ENCODE peak calls at places on chromosomes 5 and 9, in five cellular contexts. One of them, this sample, is unnamed.
A peak's percentile ranks its signal among the peaks of the same experiment; 100 is the strongest.

GRCh38 chr9:85004818-85005413 is 335.4 kb downstream of the NTRK2 start:
- DNase-seq in Kasumi-1: no peak
- DNase-seq in HFF-Myc: no peak
- DNase-seq in pancreas: no peak
- DNase-seq in mucosa of gallbladder: no peak
- DNase-seq in this sample: no peak

GRCh38 chr9:5510360-5510931 is at the start of gene PDCD1LG2:
- DNase-seq in mucosa of gallbladder: no peak
- DNase-seq in Kasumi-1: no peak
- DNase-seq in pancreas: no peak
- DNase-seq in HFF-Myc: peak; percentile 27
- DNase-seq in this sample: no peak

GRCh38 chr9:134293576-134294227 is 32.6 kb upstream of the RXRA start:
- DNase-seq in HFF-Myc: no peak
- DNase-seq in Kasumi-1: no peak
- DNase-seq in pancreas: no peak
- DNase-seq in mucosa of gallbladder: no peak
- DNase-seq in this sample: peak; percentile 5

GRCh38 chr5:129499208-129499852 is 39.2 kb downstream of the ADAMTS19 start:
- DNase-seq in pancreas: no peak
- DNase-seq in mucosa of gallbladder: no peak
- DNase-seq in HFF-Myc: no peak
- DNase-seq in Kasumi-1: no peak
- DNase-seq in this sample: no peak

GRCh38 chr5:100520348-100520747 is 14.8 kb upstream of the FAM174A start:
- DNase-seq in Kasumi-1: no peak
- DNase-seq in HFF-Myc: no peak
- DNase-seq in mucosa of gallbladder: no peak
- DNase-seq in pancreas: no peak
- DNase-seq in this sample: no peak

GRCh38 chr9:35749515-35750255 is 598 bp downstream of the RGP1 start:
- DNase-seq in HFF-Myc: no peak
- DNase-seq in pancreas: peak; percentile 64
- DNase-seq in mucosa of gallbladder: peak; percentile 25
- DNase-seq in Kasumi-1: peak; percentile 17
- DNase-seq in this sample: no peak

GRCh38 chr5:153490124-153491085 is at the start of gene GRIA1:
- DNase-seq in pancreas: no peak
- DNase-seq in mucosa of gallbladder: no peak
- DNase-seq in Kasumi-1: no peak
- DNase-seq in HFF-Myc: no peak
- DNase-seq in this sample: no peak

GRCh38 chr5:132177691-132178149 is 49.9 kb downstream of the P4HA2 start:
- DNase-seq in Kasumi-1: no peak
- DNase-seq in mucosa of gallbladder: no peak
- DNase-seq in pancreas: no peak
- DNase-seq in HFF-Myc: no peak
- DNase-seq in this sample: no peak

GRCh38 chr9:120617637-120617979 is 37.6 kb upstream of the CDK5RAP2 start:
- DNase-seq in mucosa of gallbladder: no peak
- DNase-seq in Kasumi-1: no peak
- DNase-seq in pancreas: no peak
- DNase-seq in HFF-Myc: no peak
- DNase-seq in this sample: no peak

GRCh38 chr5:102910240-102911226 is 155.4 kb downstream of the PAM start:
- DNase-seq in HFF-Myc: peak; percentile 20
- DNase-seq in pancreas: no peak
- DNase-seq in Kasumi-1: no peak
- DNase-seq in mucosa of gallbladder: no peak
- DNase-seq in this sample: no peak

GRCh38 chr5:174503461-174504265 is 220.7 kb upstream of the MSX2 start:
- DNase-seq in pancreas: no peak
- DNase-seq in Kasumi-1: no peak
- DNase-seq in mucosa of gallbladder: peak; percentile 51
- DNase-seq in HFF-Myc: peak; percentile 65
- DNase-seq in this sample: peak; percentile 60

GRCh38 chr5:83718195-83718825 is 2.3 kb downstream of the HAPLN1 start:
- DNase-seq in pancreas: no peak
- DNase-seq in mucosa of gallbladder: peak; percentile 35
- DNase-seq in Kasumi-1: peak; percentile 92
- DNase-seq in HFF-Myc: peak; percentile 35
- DNase-seq in this sample: peak; percentile 34

GRCh38 chr9:37908698-37909186 is 4.8 kb upstream of the SLC25A51 start:
- DNase-seq in Kasumi-1: peak; percentile 48
- DNase-seq in mucosa of gallbladder: no peak
- DNase-seq in HFF-Myc: no peak
- DNase-seq in pancreas: no peak
- DNase-seq in this sample: no peak

GRCh38 chr9:77785341-77785740 is 137.2 kb upstream of the GNA14 start:
- DNase-seq in mucosa of gallbladder: no peak
- DNase-seq in pancreas: no peak
- DNase-seq in HFF-Myc: no peak
- DNase-seq in Kasumi-1: no peak
- DNase-seq in this sample: no peak

GRCh38 chr9:37992924-37993349 is 76.1 kb downstream of the SHB start:
- DNase-seq in Kasumi-1: peak; percentile 91
- DNase-seq in HFF-Myc: no peak
- DNase-seq in pancreas: no peak
- DNase-seq in mucosa of gallbladder: peak; percentile 40
- DNase-seq in this sample: no peak

GRCh38 chr9:131500939-131501541 is 1.7 kb upstream of the POMT1 start:
- DNase-seq in HFF-Myc: no peak
- DNase-seq in pancreas: no peak
- DNase-seq in Kasumi-1: peak; percentile 25
- DNase-seq in mucosa of gallbladder: no peak
- DNase-seq in this sample: no peak

GRCh38 chr5:111512026-111512405 is 319 bp downstream of the STARD4 start:
- DNase-seq in HFF-Myc: no peak
- DNase-seq in Kasumi-1: peak; percentile 25
- DNase-seq in mucosa of gallbladder: no peak
- DNase-seq in pancreas: no peak
- DNase-seq in this sample: no peak

GRCh38 chr5:135547590-135548254 is 12.0 kb upstream of the NEUROG1 start:
- DNase-seq in pancreas: no peak
- DNase-seq in Kasumi-1: no peak
- DNase-seq in HFF-Myc: no peak
- DNase-seq in mucosa of gallbladder: no peak
- DNase-seq in this sample: no peak

GRCh38 chr9:130500340-130500771 is 55.6 kb downstream of the ASS1 start:
- DNase-seq in mucosa of gallbladder: peak; percentile 19
- DNase-seq in pancreas: no peak
- DNase-seq in HFF-Myc: no peak
- DNase-seq in Kasumi-1: no peak
- DNase-seq in this sample: no peak

GRCh38 chr5:34586117-34586885 is 69.8 kb upstream of the RAI14 start:
- DNase-seq in Kasumi-1: no peak
- DNase-seq in mucosa of gallbladder: no peak
- DNase-seq in pancreas: no peak
- DNase-seq in HFF-Myc: no peak
- DNase-seq in this sample: peak; percentile 54

GRCh38 chr9:110731437-110732028 is 62.9 kb downstream of the MUSK start:
- DNase-seq in HFF-Myc: no peak
- DNase-seq in Kasumi-1: no peak
- DNase-seq in mucosa of gallbladder: no peak
- DNase-seq in pancreas: no peak
- DNase-seq in this sample: no peak

GRCh38 chr5:53464722-53465121 is 15.7 kb upstream of the FST start:
- DNase-seq in HFF-Myc: no peak
- DNase-seq in mucosa of gallbladder: no peak
- DNase-seq in Kasumi-1: no peak
- DNase-seq in pancreas: no peak
- DNase-seq in this sample: no peak

GRCh38 chr9:81028504-81028903 is 660.8 kb downstream of the TLE1 start:
- DNase-seq in pancreas: no peak
- DNase-seq in mucosa of gallbladder: no peak
- DNase-seq in HFF-Myc: peak; percentile 67
- DNase-seq in Kasumi-1: no peak
- DNase-seq in this sample: no peak

GRCh38 chr5:141811287-141812155 is 66.7 kb downstream of the PCDH1 start:
- DNase-seq in Kasumi-1: peak; percentile 13
- DNase-seq in pancreas: peak; percentile 57
- DNase-seq in HFF-Myc: no peak
- DNase-seq in mucosa of gallbladder: no peak
- DNase-seq in this sample: no peak

This sample was measured in AG09319.